ENCODE peak calls at places on chromosomes 11 and 22, in five cellular contexts. One of them, this sample, is unnamed.

GRCh38 chr22:37907036-37907954 is 1.2 kb downstream of the MICALL1 start:
- DNase-seq in NCI-H1436: no peak
- DNase-seq in cardiac muscle cell: no peak
- DNase-seq in Panc1: no peak
- DNase-seq in brain microvascular endothelial cell: no peak
- DNase-seq in this sample: no peak

GRCh38 chr11:479311-479710 is 27.7 kb downstream of the RNH1 start:
- DNase-seq in NCI-H1436: no peak
- DNase-seq in cardiac muscle cell: no peak
- DNase-seq in Panc1: no peak
- DNase-seq in brain microvascular endothelial cell: no peak
- DNase-seq in this sample: no peak

GRCh38 chr11:18743365-18743764 is 17.4 kb upstream of the IGSF22 start:
- DNase-seq in NCI-H1436: no peak
- DNase-seq in cardiac muscle cell: no peak
- DNase-seq in Panc1: no peak
- DNase-seq in brain microvascular endothelial cell: no peak
- DNase-seq in this sample: no peak

GRCh38 chr22:50734343-50734771 is 3.6 kb upstream of the ACR start:
- DNase-seq in NCI-H1436: no peak
- DNase-seq in cardiac muscle cell: no peak
- DNase-seq in Panc1: no peak
- DNase-seq in brain microvascular endothelial cell: no peak
- DNase-seq in this sample: no peak

GRCh38 chr11:40129276-40129675 is 1330.2 kb downstream of the LRRC4C start:
- DNase-seq in NCI-H1436: peak; percentile 26
- DNase-seq in cardiac muscle cell: peak; percentile 44
- DNase-seq in Panc1: no peak
- DNase-seq in brain microvascular endothelial cell: no peak
- DNase-seq in this sample: no peak

GRCh38 chr22:48142388-48142787 is 1379.9 kb downstream of the TBC1D22A start:
- DNase-seq in NCI-H1436: no peak
- DNase-seq in cardiac muscle cell: no peak
- DNase-seq in Panc1: no peak
- DNase-seq in brain microvascular endothelial cell: no peak
- DNase-seq in this sample: no peak

GRCh38 chr22:19705181-19705934 is 8.9 kb upstream of the SEPTIN5 start:
- DNase-seq in NCI-H1436: no peak
- DNase-seq in cardiac muscle cell: no peak
- DNase-seq in Panc1: no peak
- DNase-seq in brain microvascular endothelial cell: no peak
- DNase-seq in this sample: no peak

GRCh38 chr11:113705871-113706654 is at the start of gene TMPRSS5:
- DNase-seq in NCI-H1436: no peak
- DNase-seq in cardiac muscle cell: no peak
- DNase-seq in Panc1: no peak
- DNase-seq in brain microvascular endothelial cell: no peak
- DNase-seq in this sample: no peak

GRCh38 chr11:84524422-84525051 is 1102.6 kb downstream of the DLG2 start:
- DNase-seq in NCI-H1436: peak; percentile 8
- DNase-seq in cardiac muscle cell: no peak
- DNase-seq in Panc1: no peak
- DNase-seq in brain microvascular endothelial cell: no peak
- DNase-seq in this sample: peak; percentile 28

GRCh38 chr11:68857037-68857586 is 15.4 kb upstream of the CPT1A start:
- DNase-seq in NCI-H1436: no peak
- DNase-seq in cardiac muscle cell: no peak
- DNase-seq in Panc1: no peak
- DNase-seq in brain microvascular endothelial cell: no peak
- DNase-seq in this sample: no peak